ENCODE peak calls at places on chromosomes 3 and 15, in four cellular contexts. P, K, J and X are unnamed samples.

GRCh38 chr3:27535809-27536392 is 51.7 kb upstream of the SLC4A7 start:
- DNase-seq in K (no peak), P (no peak), J (no peak), X (no peak)

GRCh38 chr3:123202451-123202850 is 708 bp downstream of the SEC22A start:
- DNase-seq in J (no peak), K (peak; percentile 1), P (peak; percentile 7), X (peak; percentile 8)

GRCh38 chr15:41154412-41154811 is 38.3 kb upstream of the INO80 start:
- DNase-seq in K (peak; percentile 16), J (no peak), P (peak; percentile 4), X (no peak)

GRCh38 chr3:48034000-48034516 is 17.8 kb upstream of the MAP4 start:
- DNase-seq in J (no peak), P (no peak), K (peak; percentile 73), X (no peak)

GRCh38 chr15:57133127-57133968 is 214.9 kb downstream of the TCF12 start:
- DNase-seq in K (no peak), J (peak; percentile 56), P (no peak), X (peak; percentile 16)

GRCh38 chr3:133928136-133928893 is 32.6 kb upstream of the RAB6B start:
- DNase-seq in P (no peak), K (no peak), J (no peak), X (no peak)

GRCh38 chr15:84702961-84703482 is 12.9 kb downstream of the SEC11A start:
- DNase-seq in P (no peak), K (peak; percentile 89), J (peak; percentile 28), X (no peak)

GRCh38 chr3:169836058-169836941 is 23.6 kb upstream of the LRRC34 start:
- DNase-seq in K (peak; percentile 26), J (no peak), P (no peak), X (peak; percentile 73)

GRCh38 chr3:17442332-17443049 is 299.9 kb downstream of the TBC1D5 start:
- DNase-seq in J (no peak), P (no peak), K (no peak), X (no peak)

GRCh38 chr3:187112934-187113793 is 26.1 kb downstream of the RPL39L start:
- DNase-seq in P (no peak), J (no peak), K (peak; percentile 55), X (no peak)

GRCh38 chr3:172601066-172601832 is 78.0 kb upstream of the TNFSF10 start:
- DNase-seq in K (no peak), P (no peak), J (no peak), X (no peak)

GRCh38 chr3:16409032-16409431 is 104.5 kb downstream of the RFTN1 start:
- DNase-seq in J (no peak), K (no peak), P (no peak), X (no peak)

GRCh38 chr15:75194397-75194796 is 7.3 kb upstream of the C15orf39 start:
- DNase-seq in P (no peak), K (no peak), J (no peak), X (no peak)

GRCh38 chr3:105791919-105792786 is 76.7 kb downstream of the CBLB start:
- DNase-seq in K (peak; percentile 97), J (peak; percentile 19), P (no peak), X (no peak)

GRCh38 chr15:74497584-74497983 is 36.6 kb upstream of the UBL7 start:
- DNase-seq in P (no peak), J (no peak), K (no peak), X (no peak)

GRCh38 chr3:14330508-14330907 is 71.9 kb upstream of the SLC6A6 start:
- DNase-seq in K (no peak), P (no peak), J (no peak), X (no peak)

GRCh38 chr3:83926291-83926690 is 1032.5 kb upstream of the CADM2 start:
- DNase-seq in P (no peak), J (no peak), K (no peak), X (no peak)

DNA sequence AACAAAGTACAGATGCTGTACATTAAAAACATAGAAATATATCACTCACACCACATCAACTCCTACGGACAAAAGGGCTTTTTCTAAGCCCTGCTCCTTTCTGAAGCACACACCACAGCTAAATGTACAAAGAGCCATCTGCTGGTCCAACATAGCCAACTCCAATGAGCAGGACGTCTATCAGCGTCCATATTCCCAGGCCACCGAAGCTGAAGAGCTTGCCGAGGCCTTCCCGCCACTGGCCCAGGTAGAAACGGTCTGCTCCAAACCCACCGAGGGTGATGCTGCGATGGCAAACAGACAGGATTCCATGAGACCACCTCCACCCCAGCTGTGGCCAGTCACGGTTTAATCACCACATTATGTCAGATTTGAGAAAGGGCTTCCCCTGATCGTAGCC is 9.8 kb downstream of the TM2D3 start:
- DNase-seq in K (peak; percentile 39), J (no peak), P (no peak), X (no peak)
- TF ChIP-seq CTCF in K (peak; percentile 17), J (no peak), P (no peak), X (no peak)

GRCh38 chr15:55824857-55825613 is 82.1 kb upstream of the PRTG start:
- DNase-seq in P (no peak), J (no peak), K (no peak), X (no peak)
- TF ChIP-seq CTCF in P (no peak), J (no peak), K (no peak), X (no peak)

DNA sequence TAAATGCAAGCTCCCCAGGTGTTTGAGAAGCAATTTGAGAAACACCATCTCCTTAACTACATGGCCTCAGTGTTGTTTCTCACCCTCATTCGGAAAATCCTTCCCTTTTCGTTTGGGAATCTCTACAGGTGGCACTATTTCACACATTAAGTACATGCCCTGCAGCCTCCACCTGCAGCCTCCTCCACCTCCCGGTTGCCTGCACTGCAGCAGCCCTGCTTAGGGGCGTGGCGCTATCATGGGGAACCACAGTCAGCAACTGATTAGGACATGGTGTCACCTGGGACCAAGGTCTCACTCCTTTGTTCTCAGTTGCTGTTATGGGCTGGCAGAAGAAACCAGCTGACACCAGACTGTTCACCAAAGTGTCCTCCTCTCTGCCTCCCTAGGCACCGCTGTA is 11.7 kb upstream of the ZNF774 start:
- DNase-seq in K (no peak), P (no peak), J (peak; percentile 37), X (no peak)
- TF ChIP-seq CTCF in K (no peak), P (no peak), J (no peak), X (no peak)

DNA sequence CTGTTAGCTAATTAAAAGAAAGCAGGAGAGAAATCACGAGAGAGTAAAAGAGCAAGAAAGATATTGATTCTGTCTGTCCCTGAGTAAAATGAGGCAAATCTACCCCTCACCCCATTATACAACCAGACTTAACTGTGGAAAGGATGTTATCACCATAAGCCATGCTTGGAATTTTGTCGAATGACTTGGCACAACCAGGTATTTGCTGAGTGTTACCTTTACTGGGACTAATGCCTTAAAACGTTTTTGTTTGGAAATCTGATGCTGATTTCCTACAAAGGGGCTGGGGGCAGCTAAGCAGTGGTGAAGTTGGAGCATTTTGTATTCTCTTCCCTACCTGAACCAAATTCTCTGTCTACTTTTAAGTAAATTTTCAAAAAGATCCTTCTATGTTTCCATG is 211.1 kb downstream of the GREM1 start:
- DNase-seq in K (no peak), P (no peak), J (no peak), X (no peak)
- TF ChIP-seq CTCF in K (no peak), P (no peak), J (no peak), X (no peak)

GRCh38 chr15:43775411-43775965 is 1.3 kb downstream of the ELL3 start:
- DNase-seq in J (peak; percentile 71), K (no peak), P (peak; percentile 43), X (no peak)
- TF ChIP-seq CTCF in J (peak; percentile 55), K (peak; percentile 41), P (peak; percentile 14), X (no peak)

GRCh38 chr3:66048051-66048395 is 9.3 kb upstream of the MAGI1 start:
- DNase-seq in J (no peak), P (no peak), K (peak; percentile 31), X (no peak)

GRCh38 chr3:66053009-66053782 is 14.5 kb upstream of the MAGI1 start:
- DNase-seq in K (peak; percentile 91), J (peak; percentile 29), P (no peak), X (no peak)

GRCh38 chr3:66041828-66042227 is 3.1 kb upstream of the MAGI1 start:
- DNase-seq in P (no peak), K (no peak), J (no peak), X (no peak)

GRCh38 chr3:66047321-66048050 is 8.8 kb upstream of the MAGI1 start:
- DNase-seq in P (no peak), J (no peak), K (peak; percentile 94), X (no peak)
- TF ChIP-seq CTCF in P (no peak), J (no peak), K (no peak), X (no peak)

DNA sequence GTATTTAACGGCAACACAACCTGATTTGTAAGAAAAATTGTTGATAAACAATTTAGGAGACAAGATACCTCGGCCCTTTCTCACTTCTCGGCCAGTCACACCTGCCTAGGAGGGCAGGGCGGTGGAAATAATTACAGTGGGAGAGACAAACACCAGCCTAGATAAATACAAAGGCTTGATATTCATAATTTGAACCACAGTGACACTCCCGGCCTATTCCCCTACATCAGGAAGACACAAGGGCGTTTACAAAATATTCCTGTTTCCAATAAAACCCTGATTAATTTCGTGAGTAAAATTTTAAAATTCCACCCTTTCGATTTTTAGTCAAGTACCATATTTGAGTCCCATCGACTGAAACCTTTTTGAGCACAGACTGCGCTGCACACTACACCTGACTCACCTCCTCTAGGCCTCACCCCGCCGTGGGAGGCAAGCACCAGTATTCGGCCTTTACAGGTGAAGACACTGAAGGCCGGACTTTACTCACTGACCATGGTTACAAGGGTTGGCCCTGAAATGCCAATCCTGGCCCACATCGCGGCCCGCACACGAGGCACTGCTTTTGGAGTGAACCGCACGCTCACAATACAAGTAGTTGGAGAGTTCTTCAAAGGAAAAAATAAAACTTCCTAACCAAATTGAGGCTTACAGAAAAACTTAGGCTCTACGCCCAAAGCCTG is 803 bp downstream of the ARPP19 start:
- DNase-seq in K (peak; percentile 8), P (no peak), J (peak; percentile 58), X (peak; percentile 36)
- TF ChIP-seq CTCF in K (no peak), P (no peak), J (no peak), X (no peak)

GRCh38 chr3:38721207-38721772 is 71.8 kb upstream of the SCN5A start:
- DNase-seq in P (no peak), J (no peak), K (no peak), X (no peak)

GRCh38 chr3:38725726-38726410 is 76.4 kb upstream of the SCN5A start:
- DNase-seq in P (no peak), J (no peak), K (peak; percentile 40), X (no peak)

GRCh38 chr3:38722760-38723568 is 73.5 kb upstream of the SCN5A start:
- DNase-seq in P (no peak), K (peak; percentile 14), J (no peak), X (no peak)

GRCh38 chr3:38724392-38724736 is 74.9 kb upstream of the SCN5A start:
- DNase-seq in J (no peak), K (no peak), P (no peak), X (no peak)

GRCh38 chr3:38723569-38724391 is 74.3 kb upstream of the SCN5A start:
- DNase-seq in J (no peak), P (no peak), K (peak; percentile 35), X (no peak)
- TF ChIP-seq CTCF in J (no peak), P (no peak), K (no peak), X (no peak)